ENCODE peak calls at places on chromosomes 16 and 17, in four cellular contexts. One of them, this sample, is unnamed.

GRCh38 chr17:7484964-7485377 is 805 bp downstream of the POLR2A start:
- DNase-seq in neuronal stem cell: no peak
- DNase-seq in H1: no peak
- DNase-seq in mesenchymal stem cell: no peak
- DNase-seq in this sample: no peak

GRCh38 chr16:87818533-87819161 is 50.7 kb downstream of the SLC7A5 start:
- DNase-seq in neuronal stem cell: no peak
- DNase-seq in H1: no peak
- DNase-seq in mesenchymal stem cell: no peak
- DNase-seq in this sample: no peak

GRCh38 chr17:12928736-12929135 is 89.1 kb downstream of the ELAC2 start:
- DNase-seq in neuronal stem cell: no peak
- DNase-seq in H1: no peak
- DNase-seq in mesenchymal stem cell: no peak
- DNase-seq in this sample: no peak

GRCh38 chr16:24721830-24722238 is 7.6 kb upstream of the TNRC6A start:
- DNase-seq in neuronal stem cell: no peak
- DNase-seq in H1: no peak
- DNase-seq in mesenchymal stem cell: no peak
- DNase-seq in this sample: no peak

GRCh38 chr17:17942846-17943245 is 29.4 kb downstream of the TOM1L2 start:
- DNase-seq in neuronal stem cell: no peak
- DNase-seq in H1: no peak
- DNase-seq in mesenchymal stem cell: no peak
- DNase-seq in this sample: peak

GRCh38 chr17:79023180-79023705 is 726 bp upstream of the C1QTNF1 start:
- DNase-seq in neuronal stem cell: no peak
- DNase-seq in H1: no peak
- DNase-seq in mesenchymal stem cell: no peak
- DNase-seq in this sample: no peak

GRCh38 chr17:16972346-16972745 is 428 bp upstream of the TNFRSF13B start:
- DNase-seq in neuronal stem cell: no peak
- DNase-seq in H1: no peak
- DNase-seq in mesenchymal stem cell: no peak
- DNase-seq in this sample: no peak

GRCh38 chr17:260031-260791 is 78.8 kb upstream of the DOC2B start:
- DNase-seq in neuronal stem cell: no peak
- DNase-seq in H1: peak
- DNase-seq in mesenchymal stem cell: no peak
- DNase-seq in this sample: no peak

GRCh38 chr16:889586-889985 is 81.2 kb downstream of the LMF1 start:
- DNase-seq in neuronal stem cell: no peak
- DNase-seq in H1: no peak
- DNase-seq in mesenchymal stem cell: no peak
- DNase-seq in this sample: no peak

GRCh38 chr16:35188288-35189155 is 1729.1 kb downstream of the TP53TG3F start:
- DNase-seq in neuronal stem cell: no peak
- DNase-seq in H1: no peak
- DNase-seq in mesenchymal stem cell: no peak
- DNase-seq in this sample: no peak

GRCh38 chr17:76056882-76057281 is 15.4 kb downstream of the SRP68 start:
- DNase-seq in neuronal stem cell: no peak
- DNase-seq in H1: no peak
- DNase-seq in mesenchymal stem cell: no peak
- DNase-seq in this sample: no peak

GRCh38 chr17:34015253-34015652 is 239.8 kb upstream of the CCL2 start:
- DNase-seq in neuronal stem cell: no peak
- DNase-seq in H1: no peak
- DNase-seq in mesenchymal stem cell: no peak
- DNase-seq in this sample: no peak

GRCh38 chr16:15743657-15744056 is 93.6 kb downstream of the NDE1 start:
- DNase-seq in neuronal stem cell: no peak
- DNase-seq in H1: no peak
- DNase-seq in mesenchymal stem cell: no peak
- DNase-seq in this sample: no peak

GRCh38 chr16:877242-878065 is 76.9 kb upstream of the GNG13 start:
- DNase-seq in neuronal stem cell: no peak
- DNase-seq in H1: no peak
- DNase-seq in mesenchymal stem cell: no peak
- DNase-seq in this sample: no peak

GRCh38 chr16:24539850-24540484 is 601 bp downstream of the RBBP6 start:
- DNase-seq in neuronal stem cell: no peak
- DNase-seq in H1: no peak
- DNase-seq in mesenchymal stem cell: no peak
- DNase-seq in this sample: peak

GRCh38 chr17:59361916-59362810 is 30.7 kb downstream of the YPEL2 start:
- DNase-seq in neuronal stem cell: no peak
- DNase-seq in H1: no peak
- DNase-seq in mesenchymal stem cell: peak
- DNase-seq in this sample: peak

GRCh38 chr17:73706858-73707257 is 62.6 kb upstream of the SDK2 start:
- DNase-seq in neuronal stem cell: no peak
- DNase-seq in H1: no peak
- DNase-seq in mesenchymal stem cell: no peak
- DNase-seq in this sample: no peak

GRCh38 chr17:17351356-17351891 is 48.3 kb downstream of the NT5M start:
- DNase-seq in neuronal stem cell: no peak
- DNase-seq in H1: no peak
- DNase-seq in mesenchymal stem cell: no peak
- DNase-seq in this sample: no peak

GRCh38 chr17:29565643-29566472 is 979 bp downstream of the ABHD15 start:
- DNase-seq in neuronal stem cell: peak
- DNase-seq in H1: no peak
- DNase-seq in mesenchymal stem cell: peak
- DNase-seq in this sample: no peak

GRCh38 chr16:15880434-15880833 is 8.0 kb downstream of the CEP20 start:
- DNase-seq in neuronal stem cell: no peak
- DNase-seq in H1: no peak
- DNase-seq in mesenchymal stem cell: no peak
- DNase-seq in this sample: no peak

GRCh38 chr17:33202011-33202410 is 91.1 kb downstream of the ASIC2 start:
- DNase-seq in neuronal stem cell: no peak
- DNase-seq in H1: no peak
- DNase-seq in mesenchymal stem cell: no peak
- DNase-seq in this sample: no peak

GRCh38 chr17:64036198-64036922 is 15.9 kb upstream of the ICAM2 start:
- DNase-seq in neuronal stem cell: no peak
- DNase-seq in H1: no peak
- DNase-seq in mesenchymal stem cell: no peak
- DNase-seq in this sample: no peak

GRCh38 chr17:41147531-41148204 is 2.0 kb downstream of the KRTAP4-5 start:
- DNase-seq in neuronal stem cell: no peak
- DNase-seq in H1: no peak
- DNase-seq in mesenchymal stem cell: no peak
- DNase-seq in this sample: no peak

GRCh38 chr17:36683387-36683786 is 82.0 kb downstream of the MRM1 start:
- DNase-seq in neuronal stem cell: no peak
- DNase-seq in H1: no peak
- DNase-seq in mesenchymal stem cell: no peak
- DNase-seq in this sample: no peak

GRCh38 chr16:77922355-77922754 is 100.0 kb upstream of the CLEC3A start:
- DNase-seq in neuronal stem cell: no peak
- DNase-seq in H1: no peak
- DNase-seq in mesenchymal stem cell: no peak
- DNase-seq in this sample: no peak

GRCh38 chr17:74532115-74532514 is 840 bp upstream of the CD300LB start:
- DNase-seq in neuronal stem cell: no peak
- DNase-seq in H1: peak
- DNase-seq in mesenchymal stem cell: no peak
- DNase-seq in this sample: no peak

GRCh38 chr16:86772671-86773338 is 194.5 kb downstream of the FOXL1 start:
- DNase-seq in neuronal stem cell: peak
- DNase-seq in H1: no peak
- DNase-seq in mesenchymal stem cell: peak
- DNase-seq in this sample: peak

GRCh38 chr17:81232616-81233241 is 6.1 kb downstream of the TEPSIN start:
- DNase-seq in neuronal stem cell: no peak
- DNase-seq in H1: no peak
- DNase-seq in mesenchymal stem cell: no peak
- DNase-seq in this sample: no peak

DNA sequence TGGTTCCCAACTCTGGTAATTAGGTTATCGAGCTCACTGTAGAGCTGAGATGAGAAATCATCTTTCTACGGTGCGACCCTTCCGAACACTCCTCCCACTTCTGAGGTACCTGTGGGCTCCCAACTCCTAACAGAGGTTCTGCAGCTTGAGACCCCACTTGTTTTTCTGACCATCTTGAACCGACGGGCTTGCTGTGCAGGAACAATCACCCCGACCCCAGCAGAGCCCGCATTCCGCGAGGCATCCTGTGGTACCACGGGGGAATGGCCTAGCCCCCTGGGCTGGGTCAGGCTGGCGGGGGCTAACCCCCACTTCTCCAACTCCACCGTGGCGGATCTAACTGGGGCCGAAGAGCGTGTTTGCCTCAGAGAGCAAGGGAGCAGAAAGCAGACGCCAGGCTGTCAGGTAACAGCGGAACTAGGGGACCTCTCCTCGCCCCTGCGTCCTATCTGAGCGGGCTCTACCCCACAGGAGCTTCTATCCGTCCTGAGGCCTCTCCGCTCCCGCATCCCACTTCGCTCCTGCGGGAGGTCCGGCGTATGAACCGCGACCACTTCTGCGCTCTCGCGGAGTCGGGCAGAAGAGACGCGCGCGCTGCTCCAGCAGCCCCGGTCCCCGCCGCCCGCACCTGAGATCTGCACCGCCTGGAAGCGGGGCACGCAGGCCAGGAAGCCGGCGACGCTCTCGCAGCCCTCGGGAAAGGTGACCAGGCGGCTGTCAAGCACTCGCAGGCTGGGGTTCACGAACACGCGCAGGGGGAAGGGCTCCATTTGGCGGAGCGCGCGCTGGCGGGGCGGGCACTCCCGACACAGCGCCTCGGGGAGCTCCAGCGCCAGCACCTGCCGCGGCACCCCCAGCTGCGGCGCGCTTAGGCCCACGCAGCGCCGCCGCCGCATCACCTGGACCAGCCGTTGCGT is 761 bp downstream of the PDF start:
- DNase-seq in neuronal stem cell: no peak
- DNase-seq in H1: no peak
- DNase-seq in mesenchymal stem cell: peak
- DNase-seq in this sample: no peak
- H2BK120ac ChIP-seq in neuronal stem cell: no peak
- H2BK120ac ChIP-seq in H1: no peak
- H2BK120ac ChIP-seq in mesenchymal stem cell: peak
- H2BK120ac ChIP-seq in this sample: no peak

DNA sequence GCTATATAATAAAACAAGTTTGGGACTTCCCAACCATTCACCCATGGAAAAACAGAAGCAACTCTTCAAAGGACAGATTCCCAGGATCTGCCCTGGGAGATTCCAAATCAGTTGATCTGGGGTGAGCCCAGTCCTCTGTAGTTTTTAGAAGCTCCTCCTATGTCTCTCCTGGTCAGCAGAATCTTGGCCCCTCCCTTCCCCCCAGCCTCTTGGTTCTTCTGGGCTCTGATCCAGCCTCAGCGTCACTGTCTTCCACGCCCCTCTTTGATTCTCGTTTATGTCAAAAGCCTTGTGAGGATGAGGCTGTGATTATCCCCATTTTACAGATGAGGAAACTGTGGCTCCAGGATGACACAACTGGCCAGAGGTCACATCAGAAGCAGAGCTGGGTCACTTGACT is 903 bp upstream of the CDH5 start:
- DNase-seq in neuronal stem cell: no peak
- DNase-seq in H1: no peak
- DNase-seq in mesenchymal stem cell: no peak
- DNase-seq in this sample: peak
- H2BK120ac ChIP-seq in neuronal stem cell: peak
- H2BK120ac ChIP-seq in H1: no peak
- H2BK120ac ChIP-seq in mesenchymal stem cell: no peak
- H2BK120ac ChIP-seq in this sample: no peak

GRCh38 chr17:46013127-46013501 is 14.1 kb downstream of the STH start:
- DNase-seq in neuronal stem cell: no peak
- DNase-seq in H1: no peak
- DNase-seq in mesenchymal stem cell: no peak
- DNase-seq in this sample: no peak
- H2BK120ac ChIP-seq in neuronal stem cell: no peak
- H2BK120ac ChIP-seq in H1: no peak
- H2BK120ac ChIP-seq in mesenchymal stem cell: no peak
- H2BK120ac ChIP-seq in this sample: no peak

GRCh38 chr16:67403976-67404555 is 10.8 kb upstream of the TPPP3 start:
- DNase-seq in neuronal stem cell: no peak
- DNase-seq in H1: no peak
- DNase-seq in mesenchymal stem cell: no peak
- DNase-seq in this sample: no peak
- H2BK120ac ChIP-seq in neuronal stem cell: no peak
- H2BK120ac ChIP-seq in H1: no peak
- H2BK120ac ChIP-seq in mesenchymal stem cell: no peak
- H2BK120ac ChIP-seq in this sample: no peak

DNA sequence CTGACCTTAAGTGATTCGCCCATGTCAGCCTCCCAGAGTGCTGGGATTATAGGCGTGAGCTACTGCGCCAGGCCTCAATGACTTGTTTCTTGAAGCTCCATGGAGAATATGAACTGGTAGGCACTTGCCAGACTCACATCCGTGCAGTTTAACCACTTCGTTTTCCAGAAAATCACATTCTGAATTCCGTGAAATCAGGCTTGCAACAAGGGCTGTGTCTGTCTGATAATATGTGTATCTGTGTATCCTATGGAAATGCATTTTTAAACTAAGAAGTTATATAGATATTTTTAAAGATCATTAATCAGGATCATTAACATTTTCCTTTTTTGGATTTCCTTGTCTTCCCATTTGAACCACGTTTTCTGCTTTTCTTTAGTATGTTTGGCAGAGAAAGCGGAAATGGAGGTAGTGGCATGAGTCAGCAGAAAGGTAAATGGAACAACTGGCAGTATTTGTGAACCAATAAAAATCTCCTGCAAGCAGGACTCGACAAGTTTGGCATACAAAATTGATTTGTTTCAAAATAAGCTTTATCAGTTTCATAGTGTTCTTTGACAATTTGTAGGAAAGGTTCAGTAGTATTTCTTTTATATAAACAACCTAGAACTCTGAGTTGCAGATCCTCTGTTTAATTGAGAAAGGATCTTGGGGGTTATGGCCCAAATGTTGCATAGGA is 33.0 kb downstream of the USP10 start:
- DNase-seq in neuronal stem cell: no peak
- DNase-seq in H1: no peak
- DNase-seq in mesenchymal stem cell: no peak
- DNase-seq in this sample: no peak
- H2BK120ac ChIP-seq in neuronal stem cell: no peak
- H2BK120ac ChIP-seq in H1: no peak
- H2BK120ac ChIP-seq in mesenchymal stem cell: no peak
- H2BK120ac ChIP-seq in this sample: peak

This sample was measured in IMR-90.